ENCODE peak calls at places on chromosomes 13 and 19, in four cellular contexts. M, I, K and F are unnamed samples.

GRCh38 chr13:82593239-82593638 is 1289.0 kb downstream of the SLITRK1 start:
- DNase-seq in I (no peak), K (no peak), M (no peak), F (no peak)

GRCh38 chr19:21143428-21143827 is 1.6 kb downstream of the ZNF431 start:
- DNase-seq in I (no peak), M (no peak), K (no peak), F (no peak)

GRCh38 chr19:6227941-6228325 is 51.8 kb downstream of the MLLT1 start:
- DNase-seq in M (no peak), K (no peak), I (no peak), F (no peak)

GRCh38 chr13:34038326-34039068 is 220.5 kb downstream of the RFC3 start:
- DNase-seq in K (no peak), I (no peak), M (no peak), F (no peak)

GRCh38 chr19:408441-409005 is 424 bp downstream of the C2CD4C start:
- DNase-seq in I (no peak), K (no peak), M (peak; percentile 63), F (no peak)

GRCh38 chr13:113900646-113901045 is 36.8 kb upstream of the GAS6 start:
- DNase-seq in K (no peak), I (no peak), M (no peak), F (peak; percentile 9)

GRCh38 chr13:101838305-101838835 is 385.9 kb downstream of the ITGBL1 start:
- DNase-seq in K (peak; percentile 1), I (no peak), M (no peak), F (no peak)

GRCh38 chr13:75908137-75908536 is 272.0 kb downstream of the LMO7 start:
- DNase-seq in M (no peak), K (no peak), I (no peak), F (no peak)

GRCh38 chr19:19866599-19867248 is 1.0 kb downstream of the ZNF253 start:
- DNase-seq in M (no peak), K (no peak), I (no peak), F (no peak)

GRCh38 chr19:45005787-45006186 is 4.5 kb downstream of the RELB start:
- DNase-seq in K (no peak), I (peak; percentile 79), M (no peak), F (no peak)

GRCh38 chr13:64546371-64546770 is 2683.8 kb downstream of the PCDH9 start:
- DNase-seq in M (no peak), I (no peak), K (no peak), F (no peak)

GRCh38 chr19:41886761-41887710 is 4.1 kb downstream of the ARHGEF1 start:
- DNase-seq in I (no peak), M (no peak), K (no peak), F (no peak)

GRCh38 chr19:1067341-1068103 is 555 bp downstream of the ARHGAP45 start:
- DNase-seq in I (no peak), M (no peak), K (no peak), F (no peak)

GRCh38 chr19:4371898-4372629 is 28.3 kb downstream of the SH3GL1 start:
- DNase-seq in M (no peak), K (no peak), I (no peak), F (no peak)

GRCh38 chr19:4370418-4371041 is 27.2 kb downstream of the MPND start:
- DNase-seq in K (no peak), M (no peak), I (no peak), F (no peak)

GRCh38 chr19:4369888-4370260 is 26.5 kb downstream of the MPND start:
- DNase-seq in I (peak; percentile 80), M (no peak), K (peak; percentile 26), F (no peak)

GRCh38 chr19:4372630-4373367 is 27.5 kb downstream of the SH3GL1 start:
- DNase-seq in M (no peak), I (no peak), K (no peak), F (no peak)

DNA sequence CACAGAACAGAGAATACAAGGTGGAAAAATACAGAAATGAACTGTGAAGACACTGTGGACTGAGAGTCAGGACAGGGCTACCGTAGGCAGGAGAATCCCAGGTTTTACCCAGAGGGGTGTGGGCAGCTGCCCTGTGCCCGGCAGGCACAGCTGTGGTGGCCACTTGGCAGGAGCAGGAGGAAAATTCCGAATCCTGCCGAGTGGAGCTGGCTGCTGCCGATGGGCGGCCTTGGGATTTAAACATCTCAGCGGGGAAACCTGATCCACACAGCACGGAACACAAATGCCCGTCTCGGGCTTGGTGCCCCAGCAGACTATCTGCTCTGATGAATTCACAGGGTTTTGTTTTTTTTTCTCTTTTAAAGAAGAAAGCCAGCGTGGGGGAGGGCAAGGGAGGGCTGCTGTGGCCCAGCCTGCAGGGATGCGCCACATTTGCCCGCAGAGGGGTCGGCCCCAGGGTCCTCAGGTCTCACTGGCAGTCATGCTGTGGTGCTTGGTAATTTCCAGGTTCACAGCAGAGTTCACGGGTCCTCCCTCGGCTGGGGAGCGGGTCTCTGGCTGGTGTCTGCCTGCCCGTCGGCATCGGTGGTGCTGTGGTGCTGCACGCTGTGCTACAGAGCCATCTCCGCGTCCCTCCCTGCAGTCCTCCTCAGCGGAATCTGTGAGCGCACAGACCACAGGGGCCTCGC is 28.0 kb downstream of the MPND start:
- DNase-seq in K (no peak), M (no peak), I (no peak), F (no peak)
- H3K4me1 ChIP-seq in K (peaks cover 51% of the 10 kb centered on the region), M (peaks cover 79% of the 10 kb centered on the region), I (peaks cover 88% of the 10 kb centered on the region), F (peaks cover 50% of the 10 kb centered on the region)

GRCh38 chr19:47711652-47712239 is 1.5 kb upstream of the EHD2 start:
- DNase-seq in M (no peak), I (no peak), K (no peak), F (no peak)

GRCh38 chr19:47719047-47719885 is 6.0 kb downstream of the EHD2 start:
- DNase-seq in M (peak; percentile 99), K (peak; percentile 99), I (peak; percentile 60), F (peak; percentile 93)

GRCh38 chr19:47716270-47716937 is 3.2 kb downstream of the EHD2 start:
- DNase-seq in K (no peak), M (no peak), I (no peak), F (no peak)

GRCh38 chr19:47714339-47714738 is 1.1 kb downstream of the EHD2 start:
- DNase-seq in K (no peak), I (no peak), M (no peak), F (no peak)

GRCh38 chr19:47713046-47714021 is at the start of gene EHD2:
- DNase-seq in I (peak; percentile 59), M (peak; percentile 93), K (peak; percentile 76), F (peak; percentile 87)
- H3K4me3 ChIP-seq in I (peak within 1 kb of the TSS; percentile 65), M (peak within 1 kb of the TSS; percentile 94), K (peak within 1 kb of the TSS; percentile 90), F (peak within 1 kb of the TSS; percentile 87)

GRCh38 chr19:53867225-53868090 is at the start of gene MYADM:
- DNase-seq in M (peak; percentile 100), K (peak; percentile 97), I (peak; percentile 99), F (peak; percentile 100)
- TF ChIP-seq POLR2A in M (peak; percentile 86), K (peak; percentile 97), I (no peak), F (peak; percentile 86)

GRCh38 chr13:95275322-95276118 is 25.7 kb downstream of the ABCC4 start:
- DNase-seq in M (no peak), K (no peak), I (peak; percentile 34), F (no peak)
- H3K4me1 ChIP-seq in M (peaks cover 47% of the 10 kb centered on the region), K (peaks cover 45% of the 10 kb centered on the region), I (peaks cover 16% of the 10 kb centered on the region), F (no peaks in the 10 kb centered on the region)

GRCh38 chr19:40284251-40284500 is 969 bp downstream of the AKT2 start:
- DNase-seq in K (no peak), M (no peak), I (no peak), F (no peak)
- H3K4me3 ChIP-seq in K (peak overlapping the region; percentile 96), M (peak overlapping the region; percentile 100), I (peak overlapping the region; percentile 97), F (peak overlapping the region; percentile 61)

DNA sequence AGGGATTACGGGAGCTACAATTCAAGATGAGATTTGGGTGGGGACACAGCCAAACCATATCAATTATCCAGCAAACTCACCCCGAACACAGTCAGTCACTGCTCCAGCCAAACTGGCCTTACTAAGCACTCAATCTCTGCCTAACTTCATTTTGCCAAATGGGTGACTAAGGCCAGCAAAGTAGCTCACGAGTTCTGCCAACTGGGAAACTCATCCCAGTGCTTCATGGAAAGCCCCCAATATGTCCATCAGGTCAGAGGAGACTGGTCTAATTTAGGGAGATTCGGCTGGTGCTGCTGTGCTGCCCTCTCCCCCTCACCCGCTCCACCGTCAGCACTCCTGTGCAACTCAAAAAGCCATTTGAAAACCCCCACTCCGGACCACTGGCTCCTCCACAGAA is 324.0 kb downstream of the FOXO1 start:
- DNase-seq in M (no peak), I (no peak), K (no peak), F (no peak)
- TF ChIP-seq POLR2A in M (no peak), I (no peak), K (no peak), F (no peak)

GRCh38 chr13:111216166-111216960 is 101.3 kb downstream of the ARHGEF7 start:
- DNase-seq in I (peak; percentile 39), K (peak; percentile 27), M (no peak), F (no peak)

GRCh38 chr13:111211789-111212516 is 96.8 kb downstream of the ARHGEF7 start:
- DNase-seq in M (no peak), K (peak; percentile 33), I (no peak), F (no peak)

GRCh38 chr13:111212517-111212873 is 97.4 kb downstream of the ARHGEF7 start:
- DNase-seq in M (no peak), K (no peak), I (no peak), F (no peak)

GRCh38 chr13:111215081-111216047 is 100.3 kb downstream of the ARHGEF7 start:
- DNase-seq in I (no peak), M (no peak), K (no peak), F (no peak)

DNA sequence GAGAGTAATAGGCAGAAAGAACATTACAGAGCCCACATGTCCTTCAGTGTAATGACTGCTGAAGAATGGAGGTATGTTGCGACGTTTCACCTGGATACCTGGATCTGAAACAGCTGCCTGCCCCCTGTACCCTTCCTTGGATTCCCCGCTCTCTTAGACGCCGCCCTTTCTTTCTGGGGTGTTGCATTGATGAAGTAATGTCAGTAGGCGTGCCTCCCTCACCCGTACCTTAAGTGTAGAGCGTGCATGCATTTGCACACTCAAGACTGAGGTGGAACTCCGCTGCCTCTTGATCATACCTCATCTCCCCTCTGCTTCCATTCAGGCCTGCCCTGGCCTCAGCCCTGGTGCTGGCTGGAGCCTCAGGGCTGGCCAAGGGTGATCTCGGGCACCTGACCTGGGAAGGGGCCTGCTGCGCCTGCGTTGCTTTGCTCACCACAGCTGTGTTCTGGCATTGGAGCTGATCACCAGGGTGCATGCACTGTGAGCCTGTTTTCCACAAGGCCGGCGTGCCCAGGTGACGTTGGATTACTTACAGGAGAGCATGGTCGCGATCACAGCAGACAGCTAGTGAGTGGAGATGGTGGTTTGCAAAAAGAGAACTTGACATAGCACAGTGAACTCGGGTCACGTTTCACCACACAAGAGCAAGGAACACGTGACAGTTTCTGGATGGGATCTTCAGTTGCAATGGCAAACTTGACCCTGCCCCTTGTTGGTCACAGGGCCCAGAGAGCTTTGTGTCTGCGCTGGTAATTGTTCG is 99.0 kb downstream of the ARHGEF7 start:
- DNase-seq in M (no peak), I (no peak), K (no peak), F (no peak)
- H3K4me1 ChIP-seq in M (peaks cover 59% of the 10 kb centered on the region), I (peaks cover 7% of the 10 kb centered on the region), K (peaks cover 21% of the 10 kb centered on the region), F (no peaks in the 10 kb centered on the region)

GRCh38 chr19:16327131-16327450 is 2.5 kb downstream of the KLF2 start:
- DNase-seq in K (no peak), M (no peak), I (no peak), F (no peak)
- H3K4me3 ChIP-seq in K (no peak overlapping the region), M (peak overlapping the region; percentile 84), I (peak overlapping the region; percentile 80), F (peak overlapping the region; percentile 44)